ENCODE peak calls at places on chromosomes 7 and 10, in eight cellular contexts. G is psoas muscle; H is CD4-positive, alpha-beta T cell; C is HFFc6; M is cardiac muscle cell; R is pancreas; V is WTC11; J is activated CD8-positive, alpha-beta T cell treated with anti-CD3 and anti-CD28 coated beads for 36 hours. Z is an unnamed sample.

GRCh38 chr7:131294553-131294952 is 33.1 kb upstream of the MKLN1 start:
- DNase-seq in G (no peak), H (no peak), C (no peak), M (no peak), R (no peak), V (no peak), J (no peak), Z (no peak)

GRCh38 chr10:129438024-129438423 is 29.0 kb upstream of the MGMT start:
- DNase-seq in G (no peak), H (no peak), C (no peak), M (no peak), R (no peak), V (no peak), J (no peak), Z (no peak)

GRCh38 chr10:12187321-12187905 is 8.3 kb downstream of the NUDT5 start:
- DNase-seq in G (no peak), H (no peak), C (no peak), M (no peak), R (no peak), V (no peak), J (no peak), Z (no peak)

GRCh38 chr7:35185908-35186731 is 67.8 kb downstream of the TBX20 start:
- DNase-seq in G (peak), H (no peak), C (no peak), M (peak), R (peak), V (peak), J (peak), Z (no peak)

GRCh38 chr7:142808802-142809583 is 38.2 kb downstream of the PRSS2 start:
- DNase-seq in G (no peak), H (peak), C (peak), M (no peak), R (no peak), V (no peak), J (peak), Z (peak)

GRCh38 chr7:3283130-3283704 is 17.8 kb upstream of the SDK1 start:
- DNase-seq in G (no peak), H (no peak), C (no peak), M (no peak), R (no peak), V (no peak), J (no peak), Z (peak)

GRCh38 chr10:111756541-111757061 is 427.0 kb downstream of the GPAM start:
- DNase-seq in G (peak), H (no peak), C (no peak), M (peak), R (peak), V (peak), J (peak), Z (peak)

GRCh38 chr7:128259131-128260056 is 18.3 kb downstream of the LEP start:
- DNase-seq in G (no peak), H (no peak), C (peak), M (no peak), R (no peak), V (no peak), J (no peak), Z (peak)

GRCh38 chr7:30988346-30989005 is 24.7 kb downstream of the GHRHR start:
- DNase-seq in G (peak), H (no peak), C (no peak), M (no peak), R (peak), V (peak), J (no peak), Z (peak)

GRCh38 chr10:33008499-33009243 is 50.6 kb upstream of the ITGB1 start:
- DNase-seq in G (no peak), H (peak), C (peak), M (peak), R (peak), V (peak), J (peak), Z (peak)

GRCh38 chr7:33831389-33832118 is 73.8 kb upstream of the BMPER start:
- DNase-seq in G (peak), H (no peak), C (peak), M (no peak), R (no peak), V (no peak), J (no peak), Z (peak)

GRCh38 chr10:46559231-46559671 is 2.8 kb upstream of the GPRIN2 start:
- DNase-seq in G (peak), H (no peak), C (peak), M (no peak), R (peak), V (peak), J (no peak), Z (no peak)

GRCh38 chr10:70682920-70683600 is 10.8 kb downstream of the ADAMTS14 start:
- DNase-seq in G (no peak), H (no peak), C (no peak), M (no peak), R (no peak), V (no peak), J (peak), Z (no peak)

GRCh38 chr7:158858592-158859503 is 2.5 kb downstream of the DYNC2I1 start:
- DNase-seq in G (no peak), H (no peak), C (no peak), M (peak), R (no peak), V (peak), J (no peak), Z (no peak)

GRCh38 chr7:25069900-25070443 is 55.1 kb downstream of the CYCS start:
- DNase-seq in G (peak), H (peak), C (peak), M (peak), R (peak), V (peak), J (peak), Z (peak)

GRCh38 chr10:30349967-30350735 is 1.1 kb upstream of the MTPAP start:
- DNase-seq in G (no peak), H (no peak), C (no peak), M (no peak), R (no peak), V (no peak), J (no peak), Z (no peak)

GRCh38 chr10:49654036-49654693 is 25.3 kb upstream of the C10orf53 start:
- DNase-seq in G (no peak), H (no peak), C (no peak), M (no peak), R (no peak), V (no peak), J (no peak), Z (no peak)

GRCh38 chr10:85851300-85851699 is 515.3 kb downstream of the GRID1 start:
- DNase-seq in G (no peak), H (no peak), C (no peak), M (no peak), R (no peak), V (no peak), J (no peak), Z (peak)

GRCh38 chr10:30413996-30414576 is 19.9 kb upstream of the MAP3K8 start:
- DNase-seq in G (no peak), H (no peak), C (peak), M (peak), R (no peak), V (no peak), J (peak), Z (peak)

GRCh38 chr7:48636391-48637015 is 287.8 kb upstream of the CDC14C start:
- DNase-seq in G (no peak), H (no peak), C (no peak), M (peak), R (no peak), V (peak), J (no peak), Z (peak)

GRCh38 chr7:117012284-117013174 is 59.2 kb downstream of the ST7 start:
- DNase-seq in G (no peak), H (no peak), C (peak), M (peak), R (no peak), V (no peak), J (no peak), Z (peak)
- TF ChIP-seq CTCF in G (peak), H (peak), C (peak), M (peak), R (no peak), V (no peak), J (peak), Z (no peak)

GRCh38 chr10:117318909-117319308 is 56.3 kb downstream of the PDZD8 start:
- DNase-seq in G (no peak), H (no peak), C (peak), M (no peak), R (no peak), V (no peak), J (no peak), Z (no peak)
- TF ChIP-seq CTCF in G (peak), H (peak), C (peak), M (peak), R (no peak), V (no peak), J (no peak), Z (peak)

GRCh38 chr7:151317936-151318335 is 23.7 kb upstream of the NUB1 start:
- DNase-seq in G (no peak), H (no peak), C (no peak), M (no peak), R (no peak), V (no peak), J (no peak), Z (no peak)

GRCh38 chr7:151320263-151320845 is 21.3 kb upstream of the NUB1 start:
- DNase-seq in G (no peak), H (no peak), C (no peak), M (no peak), R (no peak), V (no peak), J (no peak), Z (no peak)

GRCh38 chr7:151322893-151323292 is 18.7 kb upstream of the NUB1 start:
- DNase-seq in G (no peak), H (no peak), C (no peak), M (no peak), R (no peak), V (no peak), J (no peak), Z (no peak)

GRCh38 chr7:151319189-151319588 is 22.4 kb upstream of the NUB1 start:
- DNase-seq in G (no peak), H (no peak), C (no peak), M (no peak), R (no peak), V (no peak), J (no peak), Z (no peak)

DNA sequence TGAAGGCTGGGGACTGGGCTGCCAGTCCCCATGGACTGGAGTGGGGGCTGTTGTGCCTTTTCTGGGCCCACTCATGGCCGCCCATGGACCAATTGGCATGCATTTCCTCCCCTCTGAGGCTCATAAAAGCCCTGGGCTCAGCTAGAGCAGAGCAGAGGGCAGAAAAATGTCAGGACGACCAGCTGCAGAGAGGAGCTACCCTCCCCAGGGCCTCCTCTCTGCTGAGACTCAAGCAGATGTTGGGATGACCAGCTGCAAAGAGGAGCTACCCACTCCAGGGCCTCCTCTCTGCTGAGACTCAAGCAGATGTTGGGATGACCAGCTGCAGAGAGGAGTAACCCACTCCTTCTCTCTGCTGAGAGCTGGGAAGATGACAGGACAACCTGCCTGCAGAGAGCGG is 20.3 kb upstream of the NUB1 start:
- DNase-seq in G (no peak), H (no peak), C (no peak), M (no peak), R (no peak), V (no peak), J (no peak), Z (no peak)
- TF ChIP-seq CTCF in G (no peak), H (no peak), C (no peak), M (no peak), R (no peak), V (no peak), J (no peak), Z (no peak)

DNA sequence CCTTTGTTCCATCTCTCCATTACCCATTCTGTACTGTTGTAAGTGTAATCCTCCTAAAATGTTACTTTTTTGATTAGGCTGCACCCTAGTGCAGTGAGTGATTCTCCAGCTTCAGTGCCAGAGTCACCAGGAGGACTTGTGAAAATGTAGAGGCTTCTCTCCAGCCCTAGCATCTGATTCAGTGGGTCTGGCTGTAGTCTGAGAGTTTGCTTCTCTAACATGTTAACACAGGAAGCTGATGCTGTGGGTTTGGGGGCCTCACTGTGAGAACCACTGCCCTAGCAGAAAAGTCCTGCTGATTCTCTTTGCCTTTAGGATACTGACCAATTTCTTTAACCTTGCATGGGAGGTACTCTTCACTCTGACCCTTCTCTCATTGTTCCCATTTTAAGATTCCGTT is 24.4 kb downstream of the CSGALNACT2 start:
- DNase-seq in G (no peak), H (no peak), C (no peak), M (no peak), R (no peak), V (no peak), J (peak), Z (no peak)
- TF ChIP-seq CTCF in G (no peak), H (no peak), C (no peak), M (no peak), R (no peak), V (no peak), J (no peak), Z (no peak)

DNA sequence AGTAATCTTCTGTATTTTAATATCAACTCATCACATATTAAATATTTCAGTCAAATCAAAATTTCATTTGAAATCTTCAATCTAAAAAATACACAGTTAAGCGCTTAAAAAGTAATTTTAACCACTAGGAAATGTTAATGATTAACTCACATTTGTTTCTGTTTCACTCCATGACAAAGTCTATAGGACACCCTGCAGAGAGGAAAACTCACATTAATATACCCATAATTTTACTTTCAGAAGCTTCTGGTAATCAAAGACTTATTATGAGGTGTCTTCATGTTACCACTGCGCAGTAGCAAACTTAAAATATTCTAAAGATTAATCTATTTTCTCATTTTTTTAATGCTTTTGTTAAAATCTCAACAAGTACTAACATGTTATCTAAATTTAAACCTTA is 41.0 kb upstream of the ZNF518A start:
- DNase-seq in G (no peak), H (no peak), C (no peak), M (no peak), R (no peak), V (no peak), J (no peak), Z (no peak)
- TF ChIP-seq CTCF in G (no peak), H (no peak), C (no peak), M (no peak), R (no peak), V (no peak), J (no peak), Z (no peak)

DNA sequence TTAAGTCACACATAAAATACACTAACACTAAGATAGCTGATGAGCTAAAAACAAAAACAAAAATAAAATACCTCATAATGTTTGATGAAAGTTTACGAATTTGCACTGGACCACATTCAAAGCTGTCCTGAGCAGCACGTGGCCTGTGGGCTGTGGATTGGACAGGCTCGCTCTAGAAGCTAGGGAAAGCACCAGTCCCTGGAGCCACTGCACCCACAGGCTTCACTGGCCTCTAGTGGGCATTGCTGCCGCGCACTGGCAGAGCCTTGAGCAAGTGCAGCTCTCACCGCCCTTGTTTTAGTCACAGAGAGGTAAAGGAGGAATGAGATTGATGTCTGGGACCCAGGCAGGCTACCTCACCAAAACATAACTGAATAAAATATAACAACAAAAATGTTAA is 67.6 kb downstream of the PAX2 start:
- DNase-seq in G (no peak), H (no peak), C (no peak), M (no peak), R (no peak), V (no peak), J (no peak), Z (peak)
- TF ChIP-seq CTCF in G (no peak), H (no peak), C (peak), M (no peak), R (no peak), V (no peak), J (no peak), Z (no peak)

DNA sequence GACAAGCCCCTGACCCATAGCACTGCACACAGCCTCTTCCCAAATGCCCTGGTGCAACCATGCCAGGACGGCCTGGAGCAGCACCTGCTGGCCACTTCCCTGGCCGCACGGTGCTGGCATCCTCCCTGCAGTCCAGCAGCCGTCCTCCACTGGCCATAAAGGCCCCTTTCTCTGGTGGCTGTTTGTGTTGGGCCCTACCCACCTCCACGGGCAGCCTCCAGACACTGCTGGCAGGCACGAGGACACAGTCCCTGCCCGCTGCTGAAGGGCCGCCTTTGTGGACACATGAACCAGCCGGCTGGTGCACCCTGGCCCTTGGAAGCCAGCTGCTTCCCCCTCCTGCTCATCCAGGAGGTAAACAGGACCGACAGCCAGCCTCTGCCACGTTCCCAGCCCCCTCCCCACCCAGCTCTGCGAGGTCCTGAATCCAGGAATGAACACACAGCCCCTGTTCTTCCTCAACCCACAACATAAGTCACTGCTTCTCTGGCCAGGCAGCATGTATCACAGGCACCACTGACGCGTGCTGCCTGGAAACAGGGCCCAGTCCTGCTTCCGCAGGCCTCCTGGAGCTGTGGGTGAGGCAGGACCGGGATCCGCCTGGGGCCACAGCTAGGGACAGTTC is 43.8 kb downstream of the SPOCK2 start:
- DNase-seq in G (peak), H (no peak), C (no peak), M (no peak), R (no peak), V (no peak), J (no peak), Z (peak)
- TF ChIP-seq CTCF in G (peak), H (no peak), C (peak), M (peak), R (no peak), V (no peak), J (no peak), Z (peak)

DNA sequence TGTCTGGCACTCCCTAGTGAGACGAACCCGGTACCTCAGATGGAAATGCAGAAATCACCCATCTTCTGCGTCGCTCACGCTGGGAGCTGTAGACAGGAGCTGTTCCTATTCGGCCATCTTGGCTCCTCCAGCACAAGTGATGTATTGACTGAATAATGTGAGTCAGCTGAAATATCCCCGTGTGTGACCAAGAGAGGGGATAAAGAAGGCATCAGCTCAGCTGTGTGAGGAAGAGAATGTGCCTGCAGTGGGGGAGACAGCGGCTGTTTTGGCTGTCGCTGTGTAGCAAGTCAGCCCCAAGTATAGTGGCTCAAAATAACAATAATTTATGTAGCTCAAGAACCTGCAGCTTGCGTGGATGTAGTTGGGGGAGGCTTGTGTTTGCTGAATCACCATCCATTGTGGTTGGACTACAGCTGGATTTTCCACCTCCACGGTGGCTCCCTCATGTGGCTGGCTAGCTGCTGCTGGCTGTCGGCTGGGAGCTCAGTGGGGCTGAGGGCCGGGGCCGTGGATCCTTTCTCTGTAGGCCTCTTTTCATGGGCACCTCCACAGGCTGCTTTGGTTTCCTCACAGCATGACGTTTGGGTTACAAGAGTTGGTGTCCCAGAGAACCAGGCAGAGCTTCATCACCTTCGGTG is 434.5 kb downstream of the CCSER2 start:
- DNase-seq in G (no peak), H (no peak), C (no peak), M (no peak), R (no peak), V (peak), J (no peak), Z (no peak)
- TF ChIP-seq CTCF in G (no peak), H (no peak), C (no peak), M (no peak), R (no peak), V (no peak), J (no peak), Z (no peak)

GRCh38 chr10:88213206-88213605 is 349.8 kb downstream of the PTEN start:
- DNase-seq in G (no peak), H (no peak), C (no peak), M (no peak), R (no peak), V (no peak), J (no peak), Z (no peak)

GRCh38 chr10:88218362-88218761 is 354.9 kb downstream of the PTEN start:
- DNase-seq in G (no peak), H (no peak), C (no peak), M (no peak), R (no peak), V (no peak), J (no peak), Z (no peak)

GRCh38 chr10:88221616-88222015 is 358.2 kb downstream of the PTEN start:
- DNase-seq in G (no peak), H (no peak), C (no peak), M (no peak), R (no peak), V (no peak), J (no peak), Z (no peak)

GRCh38 chr10:88219753-88220152 is 356.3 kb downstream of the PTEN start:
- DNase-seq in G (no peak), H (no peak), C (no peak), M (no peak), R (no peak), V (no peak), J (no peak), Z (no peak)

DNA sequence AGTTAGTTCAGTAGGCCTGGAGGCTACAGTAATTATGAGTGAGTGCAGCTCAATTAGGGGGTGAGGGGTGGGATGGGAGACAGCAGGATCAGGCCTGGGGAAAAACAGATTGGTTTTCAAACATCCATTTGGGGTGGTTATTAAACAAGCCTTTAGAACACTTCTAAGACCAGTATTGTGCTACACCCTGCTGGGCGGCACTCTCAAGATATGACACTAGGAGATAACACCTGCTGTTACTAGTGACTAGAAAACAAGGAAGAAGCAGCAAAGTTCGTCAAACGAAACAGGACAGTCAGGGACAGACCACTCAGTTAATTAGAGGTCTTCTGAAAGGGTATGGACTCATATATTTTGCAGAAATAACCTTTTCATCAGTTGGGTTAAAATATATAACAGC is 353.6 kb downstream of the PTEN start:
- DNase-seq in G (no peak), H (no peak), C (no peak), M (no peak), R (no peak), V (no peak), J (peak), Z (no peak)
- TF ChIP-seq CTCF in G (no peak), H (no peak), C (no peak), M (no peak), R (no peak), V (no peak), J (no peak), Z (no peak)

Z was measured in MCF 10A.